ENCODE peak calls at places on chromosomes 6 and 20, in five cellular contexts. E is adrenal gland, V is transverse colon, D is breast epithelium, G is WERI-Rb-1. T is an unnamed sample.

GRCh38 chr20:48222595-48223180 is 437.4 kb upstream of the SULF2 start:
- DNase-seq in E (no peak), V (no peak), D (no peak), G (no peak), T (no peak)

GRCh38 chr6:118784641-118785164 is 109.2 kb upstream of the ASF1A start:
- DNase-seq in E (no peak), V (no peak), D (no peak), G (no peak), T (no peak)

GRCh38 chr6:392441-393390 is 1.2 kb downstream of the IRF4 start:
- DNase-seq in E (no peak), V (no peak), D (no peak), G (peak), T (no peak)

GRCh38 chr20:20010639-20011500 is 6.3 kb upstream of the NAA20 start:
- DNase-seq in E (no peak), V (no peak), D (no peak), G (no peak), T (no peak)

GRCh38 chr6:31620586-31621319 is at the start of gene PRRC2A:
- DNase-seq in E (no peak), V (peak), D (peak), G (peak), T (peak)

GRCh38 chr6:150934380-150934779 is 68.9 kb downstream of the MTHFD1L start:
- DNase-seq in E (no peak), V (no peak), D (no peak), G (no peak), T (no peak)

GRCh38 chr6:53014744-53015143 is 19.7 kb upstream of the GSTA4 start:
- DNase-seq in E (no peak), V (no peak), D (no peak), G (no peak), T (no peak)

GRCh38 chr6:15073344-15073789 is 172.5 kb upstream of the JARID2 start:
- DNase-seq in E (no peak), V (no peak), D (no peak), G (no peak), T (no peak)

GRCh38 chr20:8492182-8492581 is 360.1 kb downstream of the PLCB1 start:
- DNase-seq in E (no peak), V (no peak), D (no peak), G (no peak), T (no peak)

GRCh38 chr20:1357921-1358671 is 29.2 kb upstream of the SDCBP2 start:
- DNase-seq in E (no peak), V (no peak), D (no peak), G (no peak), T (peak)

GRCh38 chr6:56649782-56650181 is 7.1 kb upstream of the DST start:
- DNase-seq in E (no peak), V (no peak), D (no peak), G (no peak), T (no peak)

GRCh38 chr20:14963262-14963663 is 625.9 kb upstream of the FLRT3 start:
- DNase-seq in E (no peak), V (no peak), D (no peak), G (no peak), T (no peak)

GRCh38 chr6:7777062-7777461 is 51.2 kb downstream of the BMP6 start:
- DNase-seq in E (no peak), V (no peak), D (no peak), G (peak), T (no peak)

GRCh38 chr6:151370509-151371078 is 20.8 kb downstream of the ZBTB2 start:
- DNase-seq in E (no peak), V (no peak), D (no peak), G (no peak), T (no peak)

GRCh38 chr20:1657556-1658334 is at the start of gene SIRPG:
- DNase-seq in E (no peak), V (no peak), D (no peak), G (no peak), T (no peak)

GRCh38 chr20:20327756-20328155 is 40.1 kb upstream of the INSM1 start:
- DNase-seq in E (no peak), V (no peak), D (no peak), G (no peak), T (no peak)

GRCh38 chr6:99608059-99608885 is 1.6 kb downstream of the PRDM13 start:
- DNase-seq in E (no peak), V (no peak), D (no peak), G (no peak), T (no peak)

GRCh38 chr6:121830759-121831158 is 395.3 kb downstream of the GJA1 start:
- DNase-seq in E (no peak), V (no peak), D (no peak), G (no peak), T (no peak)

GRCh38 chr6:139939189-139939979 is 564.9 kb upstream of the CITED2 start:
- DNase-seq in E (no peak), V (no peak), D (no peak), G (no peak), T (no peak)

GRCh38 chr20:57322476-57322875 is 7.1 kb upstream of the SPO11 start:
- DNase-seq in E (no peak), V (no peak), D (no peak), G (no peak), T (no peak)

GRCh38 chr6:153424719-153425400 is 293.8 kb upstream of the RGS17 start:
- DNase-seq in E (no peak), V (no peak), D (no peak), G (no peak), T (no peak)

GRCh38 chr6:46078294-46078693 is 51.5 kb upstream of the ENPP4 start:
- DNase-seq in E (no peak), V (no peak), D (no peak), G (no peak), T (no peak)

GRCh38 chr20:47535088-47535487 is 33.4 kb downstream of the NCOA3 start:
- DNase-seq in E (no peak), V (no peak), D (no peak), G (peak), T (no peak)

GRCh38 chr6:155185544-155185943 is 78.3 kb upstream of the CLDN20 start:
- DNase-seq in E (no peak), V (peak), D (no peak), G (peak), T (no peak)

GRCh38 chr20:4038676-4039075 is 23.3 kb upstream of the RNF24 start:
- DNase-seq in E (no peak), V (no peak), D (no peak), G (no peak), T (no peak)

GRCh38 chr6:41965429-41966213 is 24.0 kb upstream of the CCND3 start:
- DNase-seq in E (no peak), V (no peak), D (no peak), G (no peak), T (peak)

GRCh38 chr6:123965894-123966293 is 162.2 kb downstream of the NKAIN2 start:
- DNase-seq in E (no peak), V (no peak), D (no peak), G (no peak), T (no peak)

GRCh38 chr6:118240878-118241528 is 307.1 kb upstream of the PLN start:
- DNase-seq in E (no peak), V (no peak), D (no peak), G (no peak), T (no peak)

GRCh38 chr20:61233590-61233989 is 18.5 kb upstream of the CDH4 start:
- DNase-seq in E (no peak), V (no peak), D (no peak), G (no peak), T (no peak)

GRCh38 chr6:131258816-131259476 is 123.7 kb downstream of the AKAP7 start:
- DNase-seq in E (peak), V (peak), D (no peak), G (peak), T (no peak)

GRCh38 chr6:89970609-89971337 is 76.5 kb downstream of the GJA10 start:
- DNase-seq in E (peak), V (no peak), D (no peak), G (peak), T (no peak)

GRCh38 chr6:21800948-21801438 is 207.4 kb downstream of the SOX4 start:
- DNase-seq in E (no peak), V (no peak), D (no peak), G (no peak), T (no peak)

GRCh38 chr20:59138114-59138602 is 25.5 kb upstream of the ZNF831 start:
- DNase-seq in E (no peak), V (no peak), D (no peak), G (no peak), T (no peak)

GRCh38 chr6:119079288-119079809 is 885 bp upstream of the FAM184A start:
- DNase-seq in E (no peak), V (no peak), D (no peak), G (no peak), T (no peak)

GRCh38 chr6:36224918-36225461 is 28.4 kb downstream of the BRPF3 start:
- DNase-seq in E (peak), V (no peak), D (no peak), G (peak), T (no peak)

GRCh38 chr20:58251979-58252591 is 23.6 kb upstream of the ANKRD60 start:
- DNase-seq in E (no peak), V (no peak), D (no peak), G (no peak), T (no peak)

GRCh38 chr6:14711056-14711703 is 534.7 kb upstream of the JARID2 start:
- DNase-seq in E (no peak), V (peak), D (no peak), G (peak), T (no peak)

GRCh38 chr6:70686548-70687133 is 19.0 kb downstream of the SMAP1 start:
- DNase-seq in E (no peak), V (no peak), D (no peak), G (no peak), T (no peak)

GRCh38 chr6:138593100-138593877 is 94.0 kb upstream of the NHSL1 start:
- DNase-seq in E (peak), V (peak), D (no peak), G (no peak), T (peak)

DNA sequence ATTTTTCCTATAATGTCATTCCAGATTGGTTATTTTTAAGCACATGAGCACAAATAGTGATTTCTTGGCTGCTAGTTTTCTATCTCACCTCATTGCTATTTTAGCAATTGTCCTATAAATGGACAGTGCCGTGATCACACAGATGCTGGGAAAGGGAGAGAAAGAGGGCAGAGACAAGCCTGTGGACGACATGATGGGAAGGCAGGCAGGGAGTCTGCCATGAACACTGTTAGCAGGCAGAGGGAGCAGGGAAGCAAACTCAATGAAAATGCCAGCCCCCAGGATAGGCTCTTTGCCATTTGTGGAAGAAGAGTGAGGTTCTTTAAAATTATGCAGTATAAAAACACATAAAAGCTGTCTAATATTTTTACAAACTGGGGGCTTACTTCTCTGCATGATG is 96.8 kb downstream of the ADTRP start:
- DNase-seq in E (no peak), V (no peak), D (no peak), G (no peak), T (no peak)
- TF ChIP-seq CTCF in E (no peak), V (no peak), D (no peak), G (peak), T (no peak)

GRCh38 chr20:26209171-26209941 is 512.7 kb upstream of the ZNF337 start:
- DNase-seq in E (peak), V (no peak), D (no peak), G (peak), T (no peak)

GRCh38 chr20:26207237-26207966 is 510.7 kb upstream of the ZNF337 start:
- DNase-seq in E (no peak), V (no peak), D (no peak), G (no peak), T (no peak)

GRCh38 chr20:26205350-26205749 is 508.7 kb upstream of the ZNF337 start:
- DNase-seq in E (no peak), V (no peak), D (no peak), G (no peak), T (no peak)

GRCh38 chr20:26208296-26209091 is 511.8 kb upstream of the ZNF337 start:
- DNase-seq in E (peak), V (no peak), D (peak), G (peak), T (no peak)
- H3K4me3 ChIP-seq in E (no peak), V (no peak), D (peak), G (peak), T (no peak)

GRCh38 chr20:43191946-43192847 is 2.5 kb upstream of the PTPRT start:
- DNase-seq in E (no peak), V (no peak), D (no peak), G (peak), T (no peak)
- TF ChIP-seq CTCF in E (no peak), V (peak), D (no peak), G (peak), T (no peak)

GRCh38 chr6:148556415-148556814 is 190.4 kb upstream of the UST start:
- DNase-seq in E (no peak), V (no peak), D (no peak), G (no peak), T (no peak)

GRCh38 chr6:148561629-148562028 is 185.2 kb upstream of the UST start:
- DNase-seq in E (no peak), V (no peak), D (no peak), G (no peak), T (no peak)

GRCh38 chr6:148563066-148563465 is 183.8 kb upstream of the UST start:
- DNase-seq in E (no peak), V (no peak), D (no peak), G (no peak), T (no peak)

GRCh38 chr6:148559848-148560433 is 186.9 kb upstream of the UST start:
- DNase-seq in E (peak), V (peak), D (peak), G (peak), T (peak)

GRCh38 chr6:148557796-148558457 is 188.9 kb upstream of the UST start:
- DNase-seq in E (no peak), V (no peak), D (no peak), G (no peak), T (no peak)
- H3K4me3 ChIP-seq in E (no peak), V (no peak), D (no peak), G (no peak), T (no peak)

GRCh38 chr20:32784369-32785080 is 22.3 kb downstream of the DNMT3B start:
- DNase-seq in E (no peak), V (no peak), D (no peak), G (no peak), T (no peak)

GRCh38 chr20:32790751-32791057 is 28.5 kb downstream of the DNMT3B start:
- DNase-seq in E (no peak), V (no peak), D (no peak), G (no peak), T (no peak)

GRCh38 chr20:32786059-32786760 is 24.0 kb downstream of the DNMT3B start:
- DNase-seq in E (no peak), V (no peak), D (no peak), G (no peak), T (no peak)

GRCh38 chr20:32789896-32790750 is 27.9 kb downstream of the DNMT3B start:
- DNase-seq in E (peak), V (peak), D (peak), G (peak), T (peak)

GRCh38 chr20:32787168-32787567 is 25.0 kb downstream of the DNMT3B start:
- DNase-seq in E (no peak), V (no peak), D (no peak), G (no peak), T (no peak)
- TF ChIP-seq CTCF in E (no peak), V (no peak), D (no peak), G (no peak), T (no peak)

GRCh38 chr6:158877716-158878115 is 58.5 kb upstream of the EZR start:
- DNase-seq in E (no peak), V (no peak), D (no peak), G (no peak), T (no peak)

GRCh38 chr6:158879180-158879579 is 60.0 kb upstream of the EZR start:
- DNase-seq in E (no peak), V (no peak), D (no peak), G (no peak), T (no peak)

GRCh38 chr6:158876886-158877285 is 57.7 kb upstream of the EZR start:
- DNase-seq in E (no peak), V (no peak), D (no peak), G (no peak), T (no peak)
- H3K4me3 ChIP-seq in E (no peak), V (no peak), D (no peak), G (no peak), T (no peak)